ENCODE peak calls at places on chromosome 22, in six cellular contexts. W, E, D, T, J and Y are unnamed samples.
A peak's percentile ranks its signal among the peaks of the same experiment; 100 is the strongest.

GRCh38 chr22:17106161-17106784 is 14.9 kb downstream of the TMEM121B start:
- DNase-seq in W (no peak), E (no peak), D (no peak), T (no peak), J (no peak), Y (peak; percentile 80)

GRCh38 chr22:48185656-48186055 is 1423.2 kb downstream of the TBC1D22A start:
- DNase-seq in W (no peak), E (peak; percentile 2), D (no peak), T (no peak), J (no peak), Y (no peak)

GRCh38 chr22:29380032-29380781 is 8.2 kb downstream of the AP1B1 start:
- DNase-seq in W (no peak), E (no peak), D (no peak), T (no peak), J (peak; percentile 74), Y (no peak)

GRCh38 chr22:49976439-49977175 is 16.0 kb downstream of the PIM3 start:
- DNase-seq in W (no peak), E (no peak), D (no peak), T (no peak), J (no peak), Y (no peak)

GRCh38 chr22:44254811-44255210 is 57.9 kb downstream of the SHISAL1 start:
- DNase-seq in W (no peak), E (no peak), D (no peak), T (no peak), J (no peak), Y (no peak)

GRCh38 chr22:39665661-39666431 is 95.3 kb downstream of the CACNA1I start:
- DNase-seq in W (no peak), E (no peak), D (no peak), T (no peak), J (no peak), Y (no peak)

GRCh38 chr22:37033605-37034430 is 14.3 kb downstream of the MPST start:
- DNase-seq in W (no peak), E (no peak), D (no peak), T (no peak), J (peak; percentile 52), Y (no peak)

GRCh38 chr22:31635638-31636306 is 26.2 kb downstream of the PISD start:
- DNase-seq in W (no peak), E (no peak), D (no peak), T (no peak), J (peak; percentile 72), Y (no peak)

GRCh38 chr22:50329236-50329635 is 2.4 kb upstream of the DENND6B start:
- DNase-seq in W (no peak), E (no peak), D (no peak), T (no peak), J (peak; percentile 54), Y (no peak)

GRCh38 chr22:43148581-43148980 is 2.8 kb upstream of the TSPO start:
- DNase-seq in W (no peak), E (no peak), D (no peak), T (no peak), J (no peak), Y (no peak)

GRCh38 chr22:26570126-26570525 is 19.8 kb downstream of the TPST2 start:
- DNase-seq in W (no peak), E (no peak), D (no peak), T (no peak), J (no peak), Y (no peak)

GRCh38 chr22:36930041-36930935 is 16.9 kb downstream of the CSF2RB start:
- DNase-seq in W (no peak), E (no peak), D (no peak), T (no peak), J (no peak), Y (no peak)

GRCh38 chr22:38412435-38413084 is 42.4 kb downstream of the KCNJ4 start:
- DNase-seq in W (no peak), E (peak; percentile 31), D (peak; percentile 41), T (no peak), J (peak; percentile 32), Y (no peak)

GRCh38 chr22:45572444-45572843 is 69.8 kb downstream of the FBLN1 start:
- DNase-seq in W (no peak), E (no peak), D (no peak), T (no peak), J (peak; percentile 97), Y (no peak)

GRCh38 chr22:36332623-36333331 is 55.0 kb downstream of the MYH9 start:
- DNase-seq in W (no peak), E (no peak), D (no peak), T (no peak), J (peak; percentile 96), Y (peak; percentile 58)

GRCh38 chr22:44574581-44575343 is 76.7 kb upstream of the RTL6 start:
- DNase-seq in W (no peak), E (no peak), D (peak; percentile 5), T (no peak), J (no peak), Y (peak; percentile 58)

GRCh38 chr22:44537016-44537936 is 39.2 kb upstream of the RTL6 start:
- DNase-seq in W (no peak), E (no peak), D (no peak), T (no peak), J (no peak), Y (no peak)

GRCh38 chr22:27799334-27800249 is 2.0 kb downstream of the MN1 start:
- DNase-seq in W (peak; percentile 34), E (no peak), D (peak; percentile 49), T (no peak), J (no peak), Y (no peak)

GRCh38 chr22:27454807-27455450 is 346.6 kb downstream of the MN1 start:
- DNase-seq in W (no peak), E (no peak), D (no peak), T (no peak), J (peak; percentile 43), Y (no peak)

GRCh38 chr22:17436981-17437410 is 67.7 kb downstream of the CECR2 start:
- DNase-seq in W (no peak), E (no peak), D (no peak), T (peak; percentile 72), J (no peak), Y (no peak)

GRCh38 chr22:23232094-23232905 is 52.0 kb downstream of the BCR start:
- DNase-seq in W (no peak), E (no peak), D (no peak), T (no peak), J (no peak), Y (no peak)
- H3K4me1 ChIP-seq in W (peaks cover 70% of the 10 kb centered on the region), E (peaks cover 28% of the 10 kb centered on the region), D (peaks cover 2% of the 10 kb centered on the region), T (peaks cover 15% of the 10 kb centered on the region), J (peaks cover 8% of the 10 kb centered on the region), Y (peaks cover 8% of the 10 kb centered on the region)

GRCh38 chr22:46732513-46732912 is 5.5 kb downstream of the CERK start:
- DNase-seq in W (no peak), E (no peak), D (no peak), T (no peak), J (no peak), Y (no peak)

GRCh38 chr22:46730568-46731245 is 7.3 kb downstream of the CERK start:
- DNase-seq in W (no peak), E (no peak), D (no peak), T (no peak), J (no peak), Y (no peak)

GRCh38 chr22:46734830-46735453 is 3.1 kb downstream of the CERK start:
- DNase-seq in W (no peak), E (peak; percentile 69), D (no peak), T (no peak), J (no peak), Y (peak; percentile 92)

GRCh38 chr22:46731246-46732040 is 6.6 kb downstream of the CERK start:
- DNase-seq in W (peak; percentile 72), E (no peak), D (no peak), T (no peak), J (no peak), Y (no peak)

GRCh38 chr22:46732041-46732379 is 6.0 kb downstream of the CERK start:
- DNase-seq in W (no peak), E (no peak), D (no peak), T (no peak), J (no peak), Y (no peak)
- H3K27ac ChIP-seq in W (peak overlapping the region; percentile 98), E (no peak overlapping the region), D (no peak overlapping the region), T (no peak overlapping the region), J (no peak overlapping the region), Y (no peak overlapping the region)

GRCh38 chr22:41933411-41934177 is 7.0 kb upstream of the TNFRSF13C start:
- DNase-seq in W (no peak), E (no peak), D (no peak), T (no peak), J (no peak), Y (no peak)

GRCh38 chr22:41939981-41940852 is 6.7 kb downstream of the CENPM start:
- DNase-seq in W (no peak), E (peak; percentile 91), D (no peak), T (no peak), J (peak; percentile 45), Y (no peak)

GRCh38 chr22:41935015-41935908 is 8.7 kb upstream of the TNFRSF13C start:
- DNase-seq in W (peak; percentile 63), E (no peak), D (no peak), T (no peak), J (no peak), Y (no peak)

GRCh38 chr22:41934284-41935014 is 7.8 kb upstream of the TNFRSF13C start:
- DNase-seq in W (no peak), E (no peak), D (no peak), T (no peak), J (no peak), Y (no peak)

DNA sequence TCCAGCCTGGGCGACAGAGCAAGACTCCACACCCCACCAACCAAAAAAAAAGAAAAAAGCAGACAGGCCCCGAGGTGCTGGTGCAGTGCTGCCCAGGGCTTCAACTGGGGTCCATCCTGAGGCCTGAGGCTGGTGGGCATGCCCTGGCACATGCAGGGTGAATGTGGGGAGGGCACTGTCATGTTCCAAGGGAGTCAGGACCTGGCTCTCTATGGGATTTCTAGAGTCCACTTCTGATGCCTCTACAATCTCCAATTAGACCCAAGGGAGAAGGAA is 10.1 kb downstream of the CENPM start:
- DNase-seq in W (no peak), E (no peak), D (no peak), T (no peak), J (no peak), Y (no peak)
- H3K4me1 ChIP-seq in W (peaks cover 43% of the 10 kb centered on the region), E (peaks cover 32% of the 10 kb centered on the region), D (no peaks in the 10 kb centered on the region), T (no peaks in the 10 kb centered on the region), J (no peaks in the 10 kb centered on the region), Y (peaks cover 10% of the 10 kb centered on the region)

DNA sequence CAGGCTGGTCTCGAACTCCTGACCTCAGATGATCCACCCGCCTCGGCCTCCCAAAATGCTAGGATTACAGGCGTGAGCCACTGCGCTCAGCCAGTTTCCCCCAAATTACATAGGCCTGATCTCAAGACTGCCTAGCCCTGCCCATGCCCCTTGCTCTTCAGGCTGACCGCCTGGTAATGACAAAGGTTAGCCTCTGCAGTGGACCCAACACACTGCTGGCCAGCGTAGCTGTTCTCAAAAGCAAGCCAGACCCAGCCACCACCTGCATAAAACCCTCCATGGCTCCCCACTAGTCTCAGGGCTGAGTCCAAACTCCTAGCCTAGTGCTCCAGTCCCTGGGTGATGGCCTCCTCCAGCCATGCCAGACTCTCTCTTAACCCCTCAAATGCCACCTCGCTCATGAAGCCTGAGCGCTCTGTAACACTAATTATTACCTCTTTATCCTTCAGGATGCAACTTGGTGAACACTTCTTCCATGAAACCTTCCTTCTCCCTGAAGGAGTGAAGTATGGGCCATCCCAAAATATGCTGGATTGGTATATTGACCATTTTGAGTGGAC is 836 bp upstream of the RSPH14 start:
- DNase-seq in W (no peak), E (no peak), D (no peak), T (no peak), J (no peak), Y (no peak)
- H3K27ac ChIP-seq in W (no peak overlapping the region), E (peak overlapping the region; percentile 76), D (no peak overlapping the region), T (no peak overlapping the region), J (no peak overlapping the region), Y (peak overlapping the region; percentile 46)